ENCODE peak calls at places on chromosomes 2 and 18, in four cellular contexts. L is left ventricle myocardium inferior, P is A549, O is H1. V is an unnamed sample.

GRCh38 chr2:69168144-69168813 is 155.3 kb downstream of the ANTXR1 start:
- DNase-seq in L (no peak), P (no peak), O (no peak), V (no peak)

GRCh38 chr2:27494944-27495554 is at the start of gene FNDC4:
- DNase-seq in L (peak; percentile 31), P (no peak), O (peak; percentile 78), V (no peak)

GRCh38 chr2:239383036-239383795 is 17.6 kb downstream of the HDAC4 start:
- DNase-seq in L (no peak), P (no peak), O (no peak), V (no peak)

GRCh38 chr18:24459772-24460171 is 665 bp upstream of the HRH4 start:
- DNase-seq in L (no peak), P (no peak), O (no peak), V (no peak)

GRCh38 chr2:7292154-7292553 is 374.9 kb downstream of the RNF144A start:
- DNase-seq in L (no peak), P (no peak), O (no peak), V (peak; percentile 2)

GRCh38 chr2:46164581-46165301 is 132.5 kb upstream of the EPAS1 start:
- DNase-seq in L (peak; percentile 79), P (peak; percentile 88), O (no peak), V (peak; percentile 76)

GRCh38 chr2:209387389-209387788 is 36.5 kb upstream of the MAP2 start:
- DNase-seq in L (no peak), P (no peak), O (no peak), V (no peak)

GRCh38 chr2:221258464-221258863 is 313.6 kb downstream of the EPHA4 start:
- DNase-seq in L (no peak), P (no peak), O (no peak), V (no peak)

GRCh38 chr2:54430649-54431048 is 25.5 kb upstream of the SPTBN1 start:
- DNase-seq in L (no peak), P (no peak), O (no peak), V (no peak)

GRCh38 chr2:47035615-47036488 is 119.3 kb downstream of the STPG4 start:
- DNase-seq in L (no peak), P (no peak), O (no peak), V (no peak)

GRCh38 chr2:196587061-196587460 is 52.5 kb upstream of the CCDC150 start:
- DNase-seq in L (no peak), P (no peak), O (no peak), V (no peak)

GRCh38 chr2:17479875-17480274 is 38.4 kb downstream of the RAD51AP2 start:
- DNase-seq in L (no peak), P (no peak), O (no peak), V (no peak)

GRCh38 chr18:34929336-34929780 is 111.9 kb upstream of the MAPRE2 start:
- DNase-seq in L (no peak), P (peak; percentile 82), O (no peak), V (peak; percentile 65)

GRCh38 chr2:77102927-77103326 is 419.2 kb downstream of the LRRTM4 start:
- DNase-seq in L (no peak), P (no peak), O (no peak), V (no peak)

GRCh38 chr2:140695163-140695562 is 1435.7 kb downstream of the LRP1B start:
- DNase-seq in L (no peak), P (peak; percentile 45), O (no peak), V (no peak)

GRCh38 chr2:190974629-190975361 is 39.2 kb downstream of the STAT1 start:
- DNase-seq in L (peak; percentile 36), P (no peak), O (no peak), V (no peak)

GRCh38 chr2:239229545-239230279 is 171.1 kb downstream of the HDAC4 start:
- DNase-seq in L (no peak), P (no peak), O (no peak), V (no peak)

GRCh38 chr2:195312662-195313061 is 344.4 kb upstream of the SLC39A10 start:
- DNase-seq in L (no peak), P (no peak), O (no peak), V (no peak)

GRCh38 chr2:151891566-151892194 is 63.5 kb upstream of the ARL5A start:
- DNase-seq in L (no peak), P (no peak), O (no peak), V (no peak)

GRCh38 chr2:63855418-63856301 is 14.0 kb downstream of the UGP2 start:
- DNase-seq in L (no peak), P (no peak), O (no peak), V (no peak)

GRCh38 chr2:11539317-11540147 is 5.7 kb downstream of the GREB1 start:
- DNase-seq in L (no peak), P (no peak), O (no peak), V (no peak)

GRCh38 chr18:48945953-48946217 is 4.9 kb downstream of the SMAD7 start:
- DNase-seq in L (no peak), P (no peak), O (no peak), V (no peak)

GRCh38 chr2:241851325-241852115 is 7.2 kb downstream of the PDCD1 start:
- DNase-seq in L (no peak), P (no peak), O (peak; percentile 39), V (no peak)

GRCh38 chr2:170817247-170817998 is 736 bp downstream of the GAD1 start:
- DNase-seq in L (no peak), P (peak; percentile 50), O (peak; percentile 76), V (no peak)

GRCh38 chr18:63979409-63979908 is 9.6 kb downstream of the SERPINB8 start:
- DNase-seq in L (no peak), P (peak; percentile 55), O (peak; percentile 61), V (peak; percentile 52)

GRCh38 chr2:40346535-40347354 is 105.1 kb downstream of the SLC8A1 start:
- DNase-seq in L (no peak), P (no peak), O (no peak), V (no peak)

GRCh38 chr2:195390686-195391085 is 266.3 kb upstream of the SLC39A10 start:
- DNase-seq in L (no peak), P (no peak), O (no peak), V (no peak)

DNA sequence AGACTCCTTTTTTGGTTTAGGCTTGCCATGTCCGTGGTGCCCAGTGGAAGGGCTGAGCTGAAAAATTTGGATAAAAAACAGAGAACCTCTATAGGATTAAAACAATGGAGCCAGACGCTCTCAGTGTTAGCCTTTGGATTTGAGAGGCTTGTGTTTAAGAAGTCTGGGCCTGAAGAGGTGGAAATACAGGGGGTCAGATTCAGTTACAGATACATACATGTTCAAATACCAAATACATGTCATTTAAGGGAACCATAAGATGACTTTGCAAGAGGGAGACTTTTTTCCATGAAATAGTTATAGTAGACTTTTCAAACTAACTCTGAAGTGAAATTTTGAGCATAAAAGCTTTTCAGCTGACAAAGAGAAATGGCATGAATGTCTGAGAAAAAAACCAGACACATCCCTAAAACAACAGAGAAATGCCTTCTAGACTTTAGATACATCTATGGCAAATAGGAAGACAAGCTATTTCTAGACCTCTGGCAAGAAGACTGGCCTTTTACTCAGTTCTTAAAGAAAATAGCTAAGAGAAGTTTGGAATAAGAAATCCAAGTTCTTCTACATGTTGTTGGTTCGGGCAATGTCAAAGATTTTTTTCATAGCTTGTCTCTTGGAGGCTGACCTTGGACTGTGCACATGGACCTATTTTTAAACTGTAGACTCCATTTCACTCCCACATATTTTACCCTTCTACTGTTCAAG is 112.9 kb downstream of the LTBP1 start:
- DNase-seq in L (no peak), P (no peak), O (no peak), V (no peak)
- H3K4me3 ChIP-seq in L (peak overlapping the region; percentile 49), P (no peak overlapping the region), O (no peak overlapping the region), V (no peak overlapping the region)

GRCh38 chr2:25324905-25325592 is 16.7 kb downstream of the DNMT3A start:
- DNase-seq in L (no peak), P (no peak), O (no peak), V (no peak)

GRCh38 chr2:25330937-25331336 is 10.8 kb downstream of the DNMT3A start:
- DNase-seq in L (no peak), P (no peak), O (no peak), V (no peak)

GRCh38 chr2:25330273-25330672 is 11.5 kb downstream of the DNMT3A start:
- DNase-seq in L (peak; percentile 7), P (no peak), O (no peak), V (no peak)

GRCh38 chr2:25326326-25327013 is 15.3 kb downstream of the DNMT3A start:
- DNase-seq in L (no peak), P (no peak), O (no peak), V (no peak)

GRCh38 chr2:25328152-25329085 is 13.3 kb downstream of the DNMT3A start:
- DNase-seq in L (peak; percentile 25), P (no peak), O (no peak), V (no peak)
- TF ChIP-seq CTCF in L (no peak), P (no peak), O (no peak), V (no peak)

GRCh38 chr2:10042301-10043161 is 819 bp upstream of the KLF11 start:
- DNase-seq in L (peak; percentile 89), P (no peak), O (peak; percentile 74), V (no peak)

GRCh38 chr2:10041711-10042110 is 1.6 kb upstream of the KLF11 start:
- DNase-seq in L (no peak), P (no peak), O (no peak), V (no peak)

GRCh38 chr2:10043906-10044601 is 704 bp downstream of the KLF11 start:
- DNase-seq in L (peak; percentile 99), P (peak; percentile 93), O (peak; percentile 89), V (no peak)

GRCh38 chr2:10045561-10046355 is 2.4 kb downstream of the KLF11 start:
- DNase-seq in L (no peak), P (no peak), O (no peak), V (no peak)

GRCh38 chr2:10043256-10043905 is at the start of gene KLF11:
- DNase-seq in L (peak; percentile 95), P (peak; percentile 89), O (peak; percentile 81), V (no peak)
- H3K4me3 ChIP-seq in L (peak within 1 kb of the TSS; percentile 70), P (peak within 1 kb of the TSS; percentile 89), O (peak within 1 kb of the TSS; percentile 61), V (peak within 1 kb of the TSS; percentile 34)

GRCh38 chr2:240566203-240567136 is 1.8 kb upstream of the RNPEPL1 start:
- DNase-seq in L (peak; percentile 95), P (peak; percentile 91), O (peak; percentile 87), V (no peak)
- TF ChIP-seq CTCF in L (peak; percentile 96), P (peak; percentile 92), O (no peak), V (peak; percentile 67)

DNA sequence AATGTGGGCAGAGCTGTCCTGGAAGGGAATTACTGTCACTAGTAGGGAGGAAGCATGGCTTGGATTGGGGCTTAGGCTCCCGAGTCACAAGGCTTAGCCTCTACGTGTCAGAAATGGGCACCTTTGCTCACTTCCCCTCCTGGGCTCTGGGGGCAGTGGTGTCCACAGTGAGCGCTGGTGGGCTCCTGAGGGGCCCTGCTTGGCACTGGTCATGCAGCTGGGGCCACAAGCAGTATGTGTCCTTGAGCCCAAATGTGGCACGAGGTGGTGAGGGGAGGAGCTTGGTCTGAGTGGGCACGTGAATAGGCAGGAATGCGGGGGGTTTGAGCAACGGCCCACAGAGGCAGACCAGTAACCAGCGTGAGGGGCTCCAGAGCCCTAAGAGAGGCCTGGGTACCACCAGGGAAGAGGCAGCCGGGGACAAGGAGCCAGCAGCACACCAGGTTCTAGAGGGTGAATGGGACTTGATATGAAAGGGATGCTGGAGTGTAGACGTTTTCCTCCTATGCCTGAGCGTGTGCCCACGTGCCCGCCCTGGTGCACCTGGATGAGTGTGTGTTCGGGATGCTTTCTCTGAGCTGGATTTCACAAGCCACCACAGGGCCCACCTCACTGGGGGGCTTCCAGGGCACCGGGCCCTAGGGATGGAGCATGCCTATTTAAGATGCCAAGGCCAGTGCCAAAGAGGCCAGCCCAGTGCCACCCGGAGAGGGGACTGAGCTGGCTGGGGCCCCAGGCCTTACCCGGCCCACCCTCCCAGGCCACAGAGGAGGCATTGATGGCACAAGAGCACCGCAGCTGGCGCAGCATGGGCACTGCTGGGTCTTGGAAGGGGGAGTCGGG is 22.8 kb upstream of the PTMA start:
- DNase-seq in L (no peak), P (no peak), O (no peak), V (no peak)
- H3K4me3 ChIP-seq in L (no peak overlapping the region), P (no peak overlapping the region), O (peak overlapping the region; percentile 16), V (no peak overlapping the region)